ENCODE peak calls at places on chromosomes 6 and 20, in six cellular contexts. W is GM12892; X is HFFc6; F is hepatocyte; H is activated naive CD4-positive, alpha-beta T cell treated with Interleukin-2 at 50 U/mL for 16 hours; O is neuronal stem cell. N is an unnamed sample.

GRCh38 chr20:25676164-25676809 is 20.4 kb downstream of the ZNF337 start:
- DNase-seq in H (no peak), W (no peak), X (peak), O (no peak), F (peak), N (no peak)

GRCh38 chr6:11812439-11812838 is 33.8 kb upstream of the ADTRP start:
- DNase-seq in O (no peak), W (no peak), X (no peak), F (no peak), H (no peak), N (no peak)

GRCh38 chr6:37536462-37537225 is 37.0 kb upstream of the CCDC167 start:
- DNase-seq in O (no peak), W (no peak), H (no peak), F (no peak), X (no peak), N (no peak)

GRCh38 chr6:89581669-89582068 is 56.9 kb downstream of the LYRM2 start:
- DNase-seq in W (no peak), O (no peak), H (no peak), X (no peak), F (no peak), N (no peak)

GRCh38 chr20:57507477-57507876 is 17.5 kb downstream of the CTCFL start:
- DNase-seq in O (no peak), H (no peak), F (no peak), W (no peak), X (no peak), N (no peak)

GRCh38 chr6:14832427-14832826 is 413.4 kb upstream of the JARID2 start:
- DNase-seq in X (no peak), W (no peak), F (no peak), H (no peak), O (no peak), N (no peak)

GRCh38 chr6:91304506-91304905 is 717.6 kb upstream of the MAP3K7 start:
- DNase-seq in W (no peak), H (no peak), X (no peak), F (no peak), O (no peak), N (no peak)

GRCh38 chr6:101614774-101615173 is 221.3 kb downstream of the GRIK2 start:
- DNase-seq in O (peak), X (peak), H (no peak), F (no peak), W (no peak), N (no peak)

N was measured in effector memory CD8-positive, alpha-beta T cell.